ENCODE peak calls at places on chromosomes 6 and 20, in eight cellular contexts. F is EL; X is activated B cell treated with CpG ODN at 0.5 μM for 24 hours; H is spleen; M is natural killer cell treated with Interleukin-12 subunit alpha and Interleukin-12 subunit beta and Interleukin-15 and Interleukin-18, amount 100 ng/mL, for 72 hours; O is pancreas; C is Calu3; P is T1000. Q is an unnamed sample.
A peak's percentile ranks its signal among the peaks of the same experiment; 100 is the strongest.

GRCh38 chr6:106832766-106833510 is 141.6 kb downstream of the CD24 start:
- DNase-seq in F (no peak), X (no peak), H (no peak), M (no peak), O (no peak), C (no peak), P (no peak), Q (no peak)

GRCh38 chr6:156777866-156778614 is 862 bp downstream of the ARID1B start:
- DNase-seq in F (peak; percentile 63), X (peak; percentile 63), H (peak; percentile 95), M (peak; percentile 65), O (peak; percentile 81), C (peak; percentile 55), P (peak; percentile 42), Q (peak; percentile 62)

GRCh38 chr6:18545726-18546125 is 158.6 kb downstream of the RNF144B start:
- DNase-seq in F (no peak), X (no peak), H (no peak), M (no peak), O (no peak), C (no peak), P (no peak), Q (peak; percentile 16)

GRCh38 chr6:38775870-38776269 is 60.8 kb downstream of the DNAH8 start:
- DNase-seq in F (peak; percentile 27), X (no peak), H (no peak), M (no peak), O (no peak), C (no peak), P (no peak), Q (peak; percentile 53)

GRCh38 chr20:63701329-63702035 is 5.0 kb downstream of the TNFRSF6B start:
- DNase-seq in F (peak; percentile 1), X (no peak), H (peak; percentile 72), M (no peak), O (peak; percentile 34), C (peak; percentile 4), P (no peak), Q (no peak)

GRCh38 chr6:148221580-148221979 is 121.1 kb upstream of the SASH1 start:
- DNase-seq in F (peak; percentile 34), X (no peak), H (no peak), M (no peak), O (no peak), C (no peak), P (no peak), Q (peak; percentile 14)

GRCh38 chr6:11198663-11199603 is 33.5 kb downstream of the NEDD9 start:
- DNase-seq in F (no peak), X (no peak), H (no peak), M (no peak), O (no peak), C (no peak), P (no peak), Q (peak; percentile 65)

GRCh38 chr20:32431457-32431856 is 73.3 kb downstream of the ASXL1 start:
- DNase-seq in F (no peak), X (no peak), H (no peak), M (no peak), O (no peak), C (no peak), P (no peak), Q (no peak)

GRCh38 chr6:13978102-13978640 is 53.4 kb downstream of the RNF182 start:
- DNase-seq in F (no peak), X (no peak), H (no peak), M (no peak), O (no peak), C (no peak), P (no peak), Q (no peak)

GRCh38 chr6:1082040-1082935 is 229.6 kb upstream of the FOXQ1 start:
- DNase-seq in F (peak; percentile 76), X (no peak), H (no peak), M (no peak), O (no peak), C (no peak), P (no peak), Q (peak; percentile 93)

GRCh38 chr6:88179692-88180091 is 13.5 kb upstream of the CNR1 start:
- DNase-seq in F (no peak), X (peak; percentile 27), H (peak; percentile 76), M (no peak), O (no peak), C (no peak), P (no peak), Q (no peak)

GRCh38 chr6:97456070-97456469 is 173.1 kb upstream of the MMS22L start:
- DNase-seq in F (no peak), X (no peak), H (no peak), M (no peak), O (no peak), C (no peak), P (no peak), Q (no peak)

GRCh38 chr6:47476794-47477496 is 644 bp upstream of the CD2AP start:
- DNase-seq in F (no peak), X (no peak), H (no peak), M (no peak), O (no peak), C (no peak), P (no peak), Q (no peak)

GRCh38 chr6:44008821-44009370 is 118.4 kb downstream of the MRPL14 start:
- DNase-seq in F (no peak), X (no peak), H (peak; percentile 51), M (no peak), O (no peak), C (no peak), P (no peak), Q (no peak)

GRCh38 chr20:35369804-35370203 is 42.0 kb downstream of the UQCC1 start:
- DNase-seq in F (peak; percentile 89), X (no peak), H (no peak), M (no peak), O (no peak), C (no peak), P (no peak), Q (peak; percentile 88)

GRCh38 chr6:29992792-29993191 is 50.5 kb downstream of the HLA-A start:
- DNase-seq in F (peak; percentile 62), X (no peak), H (no peak), M (no peak), O (no peak), C (no peak), P (no peak), Q (peak; percentile 39)

GRCh38 chr6:13311155-13311554 is 17.2 kb downstream of the TBC1D7 start:
- DNase-seq in F (no peak), X (no peak), H (no peak), M (no peak), O (no peak), C (no peak), P (no peak), Q (no peak)

GRCh38 chr6:107116328-107116892 is 1.1 kb upstream of the BEND3 start:
- DNase-seq in F (peak; percentile 20), X (peak; percentile 26), H (no peak), M (no peak), O (peak; percentile 72), C (peak; percentile 24), P (no peak), Q (peak; percentile 56)

GRCh38 chr6:74805841-74806696 is 399.8 kb downstream of the COL12A1 start:
- DNase-seq in F (no peak), X (no peak), H (no peak), M (no peak), O (no peak), C (no peak), P (no peak), Q (peak; percentile 7)

GRCh38 chr20:19017104-19017690 is 195.2 kb upstream of the SLC24A3 start:
- DNase-seq in F (no peak), X (no peak), H (no peak), M (no peak), O (no peak), C (no peak), P (no peak), Q (no peak)

GRCh38 chr20:856361-856775 is 22.9 kb downstream of the FAM110A start:
- DNase-seq in F (peak; percentile 94), X (no peak), H (no peak), M (no peak), O (no peak), C (peak; percentile 90), P (peak; percentile 66), Q (peak; percentile 48)

GRCh38 chr6:32112436-32112980 is 3.4 kb upstream of the TNXB start:
- DNase-seq in F (no peak), X (no peak), H (no peak), M (no peak), O (no peak), C (no peak), P (no peak), Q (no peak)

GRCh38 chr6:125095501-125096301 is 57.9 kb upstream of the TPD52L1 start:
- DNase-seq in F (peak; percentile 45), X (no peak), H (no peak), M (no peak), O (no peak), C (no peak), P (no peak), Q (peak; percentile 71)

GRCh38 chr6:118377711-118378414 is 170.2 kb upstream of the PLN start:
- DNase-seq in F (no peak), X (no peak), H (no peak), M (no peak), O (no peak), C (no peak), P (no peak), Q (no peak)

GRCh38 chr6:52839124-52840055 is 1.2 kb downstream of the GSTA5 start:
- DNase-seq in F (peak; percentile 85), X (peak; percentile 26), H (no peak), M (peak; percentile 68), O (peak; percentile 66), C (peak; percentile 73), P (peak; percentile 60), Q (peak; percentile 49)

GRCh38 chr20:722822-723644 is 45.3 kb downstream of the SLC52A3 start:
- DNase-seq in F (no peak), X (no peak), H (peak; percentile 45), M (no peak), O (no peak), C (no peak), P (no peak), Q (no peak)

GRCh38 chr6:91812596-91813274 is 1225.9 kb upstream of the MAP3K7 start:
- DNase-seq in F (no peak), X (no peak), H (no peak), M (no peak), O (no peak), C (peak; percentile 16), P (no peak), Q (no peak)

GRCh38 chr20:32518593-32519366 is 66.4 kb downstream of the NOL4L start:
- DNase-seq in F (no peak), X (no peak), H (peak; percentile 71), M (no peak), O (peak; percentile 44), C (no peak), P (no peak), Q (no peak)

GRCh38 chr20:50003253-50003656 is 20.5 kb downstream of the SNAI1 start:
- DNase-seq in F (peak; percentile 65), X (no peak), H (no peak), M (no peak), O (no peak), C (no peak), P (no peak), Q (peak; percentile 99)

GRCh38 chr6:54805077-54805476 is 41.5 kb upstream of the FAM83B start:
- DNase-seq in F (peak; percentile 59), X (no peak), H (no peak), M (no peak), O (no peak), C (no peak), P (no peak), Q (peak; percentile 72)

GRCh38 chr6:143441680-143442359 is 8.7 kb downstream of the ADAT2 start:
- DNase-seq in F (peak; percentile 41), X (no peak), H (no peak), M (no peak), O (no peak), C (no peak), P (no peak), Q (peak; percentile 51)

GRCh38 chr6:51541847-51542246 is 545.6 kb downstream of the PKHD1 start:
- DNase-seq in F (no peak), X (no peak), H (no peak), M (no peak), O (no peak), C (no peak), P (no peak), Q (peak; percentile 15)

GRCh38 chr6:111258615-111259088 is 171.3 kb downstream of the SLC16A10 start:
- DNase-seq in F (peak; percentile 65), X (no peak), H (no peak), M (no peak), O (no peak), C (no peak), P (no peak), Q (no peak)

Q was measured in iris pigment epithelial cell.